ENCODE peak calls at places on chromosomes 3 and 15, in six cellular contexts. E is CD8-positive, alpha-beta T cell; W is psoas muscle; K is PC-3; V is transverse colon; T is tibial artery. X is an unnamed sample.

GRCh38 chr15:67892559-67893377 is 52.9 kb upstream of the RNU6-1 start:
- DNase-seq in E (no peak), W (peak; percentile 56), K (no peak), V (no peak), T (peak; percentile 64), X (no peak)

GRCh38 chr3:52136513-52136912 is 17.7 kb downstream of the POC1A start:
- DNase-seq in E (no peak), W (peak; percentile 67), K (no peak), V (no peak), T (peak; percentile 81), X (no peak)

GRCh38 chr3:38805765-38806386 is 10.1 kb downstream of the SCN10A start:
- DNase-seq in E (no peak), W (no peak), K (peak; percentile 85), V (peak; percentile 18), T (no peak), X (no peak)

GRCh38 chr3:123485551-123485950 is 36.7 kb upstream of the ADCY5 start:
- DNase-seq in E (no peak), W (no peak), K (no peak), V (no peak), T (no peak), X (no peak)

GRCh38 chr15:25719101-25719985 is 143.8 kb downstream of the ATP10A start:
- DNase-seq in E (no peak), W (no peak), K (no peak), V (no peak), T (no peak), X (no peak)

GRCh38 chr15:62711691-62712454 is 330.7 kb upstream of the TPM1 start:
- DNase-seq in E (no peak), W (no peak), K (peak; percentile 49), V (no peak), T (no peak), X (no peak)

GRCh38 chr3:15936347-15936746 is 138.6 kb upstream of the ANKRD28 start:
- DNase-seq in E (no peak), W (no peak), K (no peak), V (no peak), T (no peak), X (no peak)

GRCh38 chr3:32552013-32552412 is 18.6 kb downstream of the DYNC1LI1 start:
- DNase-seq in E (no peak), W (no peak), K (no peak), V (no peak), T (no peak), X (no peak)

GRCh38 chr3:196969001-196969659 is 497 bp upstream of the PIGZ start:
- DNase-seq in E (no peak), W (peak; percentile 67), K (peak; percentile 19), V (peak; percentile 43), T (no peak), X (no peak)

GRCh38 chr3:16668776-16669545 is 63.7 kb upstream of the DAZL start:
- DNase-seq in E (no peak), W (no peak), K (no peak), V (no peak), T (no peak), X (no peak)

GRCh38 chr3:186931487-186932280 is 1.4 kb downstream of the ST6GAL1 start:
- DNase-seq in E (peak; percentile 47), W (no peak), K (peak; percentile 42), V (peak; percentile 64), T (peak; percentile 41), X (no peak)

GRCh38 chr3:147616998-147617619 is 207.9 kb downstream of the ZIC1 start:
- DNase-seq in E (no peak), W (no peak), K (peak; percentile 48), V (no peak), T (no peak), X (no peak)

GRCh38 chr3:144843099-144843498 is 871.5 kb downstream of the DIPK2A start:
- DNase-seq in E (no peak), W (no peak), K (no peak), V (no peak), T (no peak), X (no peak)

GRCh38 chr15:64386291-64386690 is 1.3 kb upstream of the TRIP4 start:
- DNase-seq in E (no peak), W (no peak), K (no peak), V (no peak), T (no peak), X (no peak)

GRCh38 chr15:64383760-64384159 is 2.5 kb upstream of the PCLAF start:
- DNase-seq in E (no peak), W (no peak), K (no peak), V (no peak), T (no peak), X (no peak)

GRCh38 chr15:64379216-64379960 is 1.9 kb downstream of the PCLAF start:
- DNase-seq in E (no peak), W (no peak), K (no peak), V (no peak), T (no peak), X (no peak)

GRCh38 chr15:64381000-64381751 is at the start of gene PCLAF:
- DNase-seq in E (peak; percentile 80), W (peak; percentile 96), K (peak; percentile 93), V (peak; percentile 94), T (peak; percentile 96), X (peak; percentile 60)
- TF ChIP-seq CTCF in E (no peak), W (no peak), K (no peak), V (no peak), T (peak; percentile 21), X (no peak)

GRCh38 chr3:192861972-192862371 is 55.7 kb downstream of the MB21D2 start:
- DNase-seq in E (no peak), W (no peak), K (no peak), V (no peak), T (no peak), X (no peak)
- H3K4me3 ChIP-seq in E (no peak overlapping the region), W (no peak overlapping the region), K (no peak overlapping the region), V (no peak overlapping the region), T (no peak overlapping the region), X (no peak overlapping the region)

GRCh38 chr3:131547585-131547984 is 44.8 kb upstream of the MRPL3 start:
- DNase-seq in E (no peak), W (no peak), K (no peak), V (no peak), T (no peak), X (no peak)

GRCh38 chr3:131553495-131554247 is 50.9 kb upstream of the MRPL3 start:
- DNase-seq in E (no peak), W (no peak), K (no peak), V (no peak), T (no peak), X (no peak)

GRCh38 chr3:131550562-131551188 is 47.9 kb upstream of the MRPL3 start:
- DNase-seq in E (no peak), W (no peak), K (no peak), V (no peak), T (no peak), X (no peak)

GRCh38 chr3:131551761-131552160 is 49.0 kb upstream of the MRPL3 start:
- DNase-seq in E (no peak), W (no peak), K (no peak), V (no peak), T (no peak), X (no peak)

GRCh38 chr3:131549340-131549739 is 46.6 kb upstream of the MRPL3 start:
- DNase-seq in E (no peak), W (no peak), K (peak; percentile 40), V (no peak), T (no peak), X (no peak)
- TF ChIP-seq CTCF in E (no peak), W (no peak), K (peak; percentile 72), V (peak; percentile 5), T (no peak), X (peak; percentile 15)

GRCh38 chr3:182981038-182981380 is 671 bp upstream of the DCUN1D1 start:
- DNase-seq in E (no peak), W (peak; percentile 61), K (no peak), V (no peak), T (peak; percentile 23), X (no peak)

GRCh38 chr3:182980204-182981037 is at the start of gene DCUN1D1:
- DNase-seq in E (peak; percentile 71), W (peak; percentile 96), K (peak; percentile 83), V (peak; percentile 91), T (peak; percentile 91), X (no peak)

GRCh38 chr3:182979719-182980191 is 583 bp downstream of the DCUN1D1 start:
- DNase-seq in E (no peak), W (no peak), K (peak; percentile 37), V (peak; percentile 35), T (peak; percentile 23), X (no peak)

GRCh38 chr3:182979103-182979697 is 1.1 kb downstream of the DCUN1D1 start:
- DNase-seq in E (no peak), W (no peak), K (peak; percentile 33), V (no peak), T (no peak), X (no peak)

DNA sequence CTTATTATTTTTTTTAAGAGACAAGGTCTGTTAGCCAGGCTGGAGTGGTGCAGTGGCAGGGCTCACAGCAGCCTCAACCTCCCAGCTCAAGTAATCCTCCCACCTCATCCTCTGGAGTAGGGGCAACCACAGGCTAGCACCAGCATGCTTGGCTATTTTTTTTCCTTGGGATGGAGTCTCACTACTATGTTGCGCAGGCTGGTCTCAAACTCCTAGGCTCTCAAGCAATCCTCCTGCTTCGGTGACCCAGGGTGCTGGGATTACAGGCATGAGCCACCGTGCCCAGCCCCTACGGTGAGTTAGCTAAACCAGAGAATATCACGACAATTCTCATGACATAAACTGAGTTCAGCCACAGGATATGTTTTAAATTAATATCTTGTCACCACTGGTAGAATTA is 2.0 kb downstream of the DCUN1D1 start:
- DNase-seq in E (no peak), W (no peak), K (no peak), V (no peak), T (no peak), X (no peak)
- H3K4me3 ChIP-seq in E (no peak overlapping the region), W (peak overlapping the region; percentile 95), K (peak overlapping the region; percentile 83), V (no peak overlapping the region), T (peak overlapping the region; percentile 100), X (no peak overlapping the region)

X was measured in AG04449.